ENCODE peak calls at places on chromosome 9, in eight cellular contexts. P, Z, T, W, H, A, J and F are unnamed samples.

GRCh38 chr9:28332648-28333047 is 759.4 kb upstream of the C9orf72 start:
- DNase-seq in P (no peak), Z (no peak), T (no peak), W (no peak), H (no peak), A (no peak), J (no peak), F (no peak)

GRCh38 chr9:68746564-68746963 is 41.5 kb downstream of the PIP5K1B start:
- DNase-seq in P (no peak), Z (no peak), T (no peak), W (no peak), H (no peak), A (no peak), J (no peak), F (no peak)

GRCh38 chr9:133009906-133010582 is 20.8 kb upstream of the GTF3C5 start:
- DNase-seq in P (no peak), Z (no peak), T (no peak), W (peak), H (no peak), A (no peak), J (no peak), F (no peak)

GRCh38 chr9:4344946-4345345 is 45.1 kb upstream of the GLIS3 start:
- DNase-seq in P (no peak), Z (no peak), T (no peak), W (no peak), H (no peak), A (no peak), J (no peak), F (no peak)

GRCh38 chr9:70352802-70353201 is 61.7 kb downstream of the KLF9 start:
- DNase-seq in P (no peak), Z (no peak), T (no peak), W (no peak), H (no peak), A (no peak), J (no peak), F (no peak)

GRCh38 chr9:93620041-93620506 is 43.7 kb downstream of the PHF2 start:
- DNase-seq in P (no peak), Z (peak), T (no peak), W (no peak), H (no peak), A (no peak), J (no peak), F (no peak)

GRCh38 chr9:74953235-74953741 is 576 bp upstream of the C9orf40 start:
- DNase-seq in P (no peak), Z (no peak), T (no peak), W (no peak), H (no peak), A (no peak), J (no peak), F (no peak)

GRCh38 chr9:78235296-78235770 is 542 bp upstream of the CEP78 start:
- DNase-seq in P (no peak), Z (no peak), T (no peak), W (no peak), H (no peak), A (no peak), J (no peak), F (no peak)

GRCh38 chr9:72467766-72468738 is 53.4 kb upstream of the TMC1 start:
- DNase-seq in P (no peak), Z (no peak), T (no peak), W (no peak), H (no peak), A (no peak), J (no peak), F (no peak)

GRCh38 chr9:133125706-133126696 is 5.0 kb upstream of the RALGDS start:
- DNase-seq in P (no peak), Z (no peak), T (peak), W (peak), H (no peak), A (peak), J (no peak), F (no peak)

GRCh38 chr9:82939451-82939850 is 123.5 kb downstream of the RASEF start:
- DNase-seq in P (no peak), Z (no peak), T (no peak), W (peak), H (no peak), A (no peak), J (no peak), F (no peak)

GRCh38 chr9:26949604-26950003 is 2.6 kb upstream of the PLAA start:
- DNase-seq in P (no peak), Z (no peak), T (no peak), W (no peak), H (no peak), A (no peak), J (no peak), F (no peak)

GRCh38 chr9:93898026-93898425 is 57.1 kb downstream of the BARX1 start:
- DNase-seq in P (no peak), Z (no peak), T (no peak), W (no peak), H (no peak), A (no peak), J (no peak), F (no peak)

GRCh38 chr9:113906411-113907110 is 30.5 kb downstream of the ZNF618 start:
- DNase-seq in P (no peak), Z (no peak), T (no peak), W (no peak), H (no peak), A (no peak), J (no peak), F (no peak)

GRCh38 chr9:136372561-136373299 is 739 bp downstream of the CARD9 start:
- DNase-seq in P (peak), Z (peak), T (peak), W (peak), H (no peak), A (peak), J (no peak), F (peak)
- TF ChIP-seq CTCF in P (peak), Z (peak), T (peak), W (no peak), H (no peak), A (no peak), J (peak), F (no peak)

DNA sequence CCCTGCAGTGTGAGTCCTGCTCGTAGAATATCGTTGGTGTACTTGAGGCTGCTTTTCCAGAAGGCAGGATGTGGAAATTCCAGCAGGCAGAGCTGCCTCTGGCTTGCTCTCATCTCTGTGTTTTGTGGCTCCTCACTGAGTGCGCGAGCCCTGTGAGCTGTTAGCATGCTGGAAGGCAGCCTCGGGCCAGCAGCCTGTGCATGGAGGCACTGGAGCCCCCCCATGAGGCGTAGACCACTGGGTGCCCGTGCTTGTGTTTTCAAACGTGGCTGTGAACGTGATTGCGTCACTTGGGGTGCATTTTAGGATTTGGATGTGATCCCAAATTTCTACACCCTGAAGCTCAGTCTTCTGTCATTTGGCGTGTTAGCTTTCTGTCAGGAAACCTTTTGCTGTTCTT is 3.2 kb downstream of the WDR5 start:
- DNase-seq in P (no peak), Z (no peak), T (no peak), W (no peak), H (no peak), A (no peak), J (no peak), F (no peak)
- H3K4me3 ChIP-seq in P (peak), Z (no peak), T (no peak), W (no peak), H (no peak), A (no peak), J (no peak), F (no peak)

GRCh38 chr9:129854588-129855110 is 19.4 kb downstream of the USP20 start:
- DNase-seq in P (no peak), Z (no peak), T (no peak), W (no peak), H (no peak), A (no peak), J (no peak), F (no peak)

GRCh38 chr9:129860653-129861446 is 25.6 kb downstream of the USP20 start:
- DNase-seq in P (no peak), Z (no peak), T (no peak), W (no peak), H (no peak), A (no peak), J (no peak), F (no peak)

GRCh38 chr9:129861447-129861827 is 26.2 kb downstream of the USP20 start:
- DNase-seq in P (no peak), Z (no peak), T (no peak), W (no peak), H (no peak), A (no peak), J (no peak), F (no peak)

GRCh38 chr9:129857207-129857606 is 21.9 kb downstream of the USP20 start:
- DNase-seq in P (no peak), Z (no peak), T (no peak), W (no peak), H (no peak), A (no peak), J (no peak), F (no peak)

GRCh38 chr9:129858167-129858962 is 23.1 kb downstream of the USP20 start:
- DNase-seq in P (no peak), Z (no peak), T (no peak), W (no peak), H (no peak), A (no peak), J (no peak), F (no peak)
- H3K27ac ChIP-seq in P (no peak), Z (no peak), T (no peak), W (no peak), H (no peak), A (no peak), J (no peak), F (no peak)

GRCh38 chr9:122201641-122202040 is 27.1 kb downstream of the LHX6 start:
- DNase-seq in P (peak), Z (no peak), T (no peak), W (no peak), H (no peak), A (no peak), J (no peak), F (no peak)

GRCh38 chr9:122195875-122196274 is 32.9 kb downstream of the LHX6 start:
- DNase-seq in P (no peak), Z (no peak), T (no peak), W (no peak), H (no peak), A (no peak), J (no peak), F (no peak)

GRCh38 chr9:122197334-122197872 is 31.4 kb downstream of the LHX6 start:
- DNase-seq in P (no peak), Z (no peak), T (no peak), W (no peak), H (no peak), A (peak), J (no peak), F (no peak)

GRCh38 chr9:122200960-122201635 is 27.7 kb downstream of the LHX6 start:
- DNase-seq in P (peak), Z (no peak), T (no peak), W (no peak), H (no peak), A (no peak), J (no peak), F (no peak)

GRCh38 chr9:122197882-122198281 is 30.9 kb downstream of the LHX6 start:
- DNase-seq in P (no peak), Z (no peak), T (no peak), W (no peak), H (no peak), A (no peak), J (no peak), F (no peak)
- TF ChIP-seq CTCF in P (no peak), Z (no peak), T (no peak), W (no peak), H (no peak), A (no peak), J (no peak), F (no peak)

GRCh38 chr9:95488971-95489370 is 27.8 kb downstream of the PTCH1 start:
- DNase-seq in P (no peak), Z (no peak), T (no peak), W (no peak), H (no peak), A (no peak), J (no peak), F (no peak)
- H3K4me3 ChIP-seq in P (no peak), Z (no peak), T (no peak), W (no peak), H (no peak), A (no peak), J (no peak), F (no peak)